ENCODE peak calls at places on chromosomes 3 and 15, in seven cellular contexts. S is HCEC 1CT; R is psoas muscle; M is activated naive CD8-positive, alpha-beta T cell treated with anti-CD3 and anti-CD28 coated beads, Interleukin-2, amount 50 U/mL, for 24 hours; C is A172; Y is heart right ventricle; D is GM12892. J is an unnamed sample.

GRCh38 chr3:168398371-168399030 is 302.8 kb upstream of the GOLIM4 start:
- DNase-seq in S (no peak), R (no peak), M (no peak), C (peak), Y (no peak), D (no peak), J (no peak)

GRCh38 chr3:119352235-119352634 is 58.1 kb downstream of the ARHGAP31 start:
- DNase-seq in S (no peak), R (no peak), M (peak), C (no peak), Y (no peak), D (peak), J (no peak)

GRCh38 chr3:124700880-124701684 is 29.2 kb upstream of the UMPS start:
- DNase-seq in S (peak), R (no peak), M (no peak), C (no peak), Y (no peak), D (no peak), J (peak)

GRCh38 chr3:156431334-156432121 is 123.4 kb downstream of the SSR3 start:
- DNase-seq in S (no peak), R (no peak), M (no peak), C (no peak), Y (no peak), D (no peak), J (no peak)

GRCh38 chr15:90063733-90064247 is 38.5 kb downstream of the IDH2 start:
- DNase-seq in S (no peak), R (peak), M (no peak), C (no peak), Y (no peak), D (no peak), J (no peak)

GRCh38 chr15:92623435-92623834 is 32.1 kb downstream of the FAM174B start:
- DNase-seq in S (no peak), R (peak), M (no peak), C (no peak), Y (no peak), D (no peak), J (no peak)

GRCh38 chr3:122944671-122945151 is 82.9 kb downstream of the SEMA5B start:
- DNase-seq in S (peak), R (no peak), M (no peak), C (peak), Y (no peak), D (no peak), J (peak)

GRCh38 chr3:154538566-154539360 is 108.8 kb upstream of the GPR149 start:
- DNase-seq in S (peak), R (no peak), M (no peak), C (no peak), Y (no peak), D (no peak), J (no peak)

GRCh38 chr3:172586447-172586846 is 63.2 kb upstream of the TNFSF10 start:
- DNase-seq in S (no peak), R (no peak), M (no peak), C (no peak), Y (no peak), D (no peak), J (no peak)